ENCODE peak calls at places on chromosomes 3 and 15, in nine cellular contexts. H is uterus, W is HepG2, F is stomach, O is endothelial cell of umbilical vein, E is IMR-90, Y is testis, R is spleen, U is body of pancreas. X is an unnamed sample.

GRCh38 chr3:9211155-9211950 is 38.1 kb downstream of the SRGAP3 start:
- DNase-seq in H (no peak), W (no peak), F (no peak), O (no peak), E (peak; percentile 31), Y (no peak), R (no peak), U (no peak), X (no peak)

GRCh38 chr15:89671687-89672086 is 7.5 kb downstream of the PLIN1 start:
- DNase-seq in H (no peak), W (no peak), F (no peak), O (no peak), E (no peak), Y (no peak), R (no peak), U (no peak), X (no peak)

GRCh38 chr15:68637755-68638405 is 59.1 kb downstream of the CORO2B start:
- DNase-seq in H (peak; percentile 83), W (no peak), F (peak; percentile 38), O (no peak), E (peak; percentile 48), Y (peak; percentile 62), R (peak; percentile 58), U (peak; percentile 19), X (no peak)

GRCh38 chr3:198067416-198067815 is 107.4 kb downstream of the LMLN start:
- DNase-seq in H (no peak), W (no peak), F (no peak), O (no peak), E (no peak), Y (no peak), R (no peak), U (no peak), X (no peak)

GRCh38 chr3:114299925-114300624 is 6.2 kb downstream of the TIGIT start:
- DNase-seq in H (no peak), W (no peak), F (no peak), O (no peak), E (no peak), Y (no peak), R (no peak), U (no peak), X (no peak)

GRCh38 chr3:181623924-181624694 is 87.6 kb upstream of the SOX2 start:
- DNase-seq in H (no peak), W (no peak), F (no peak), O (peak; percentile 81), E (no peak), Y (no peak), R (no peak), U (no peak), X (no peak)

GRCh38 chr3:49792371-49793150 is 6.2 kb upstream of the IP6K1 start:
- DNase-seq in H (no peak), W (no peak), F (no peak), O (no peak), E (no peak), Y (no peak), R (peak; percentile 56), U (no peak), X (no peak)

GRCh38 chr15:68797157-68797556 is 23.5 kb downstream of the ANP32A start:
- DNase-seq in H (no peak), W (no peak), F (no peak), O (no peak), E (peak; percentile 45), Y (no peak), R (no peak), U (no peak), X (no peak)

GRCh38 chr15:101201411-101202174 is 50.3 kb downstream of the CHSY1 start:
- DNase-seq in H (peak; percentile 89), W (no peak), F (peak; percentile 54), O (peak; percentile 93), E (peak; percentile 99), Y (peak; percentile 91), R (peak; percentile 84), U (peak; percentile 50), X (no peak)

GRCh38 chr3:174355505-174355904 is 503.6 kb upstream of the NAALADL2 start:
- DNase-seq in H (no peak), W (no peak), F (no peak), O (peak; percentile 6), E (peak; percentile 28), Y (no peak), R (no peak), U (no peak), X (peak; percentile 45)

GRCh38 chr3:170359178-170359704 is 1.7 kb downstream of the SKIL start:
- DNase-seq in H (no peak), W (no peak), F (no peak), O (no peak), E (no peak), Y (no peak), R (no peak), U (no peak), X (no peak)

GRCh38 chr3:170357176-170357919 is at the start of gene SKIL:
- DNase-seq in H (peak; percentile 96), W (peak; percentile 82), F (peak; percentile 99), O (peak; percentile 93), E (peak; percentile 96), Y (peak; percentile 98), R (peak; percentile 100), U (peak; percentile 99), X (peak; percentile 98)

GRCh38 chr3:170357920-170358854 is 672 bp downstream of the SKIL start:
- DNase-seq in H (peak; percentile 82), W (peak; percentile 48), F (peak; percentile 80), O (peak; percentile 77), E (peak; percentile 59), Y (peak; percentile 87), R (peak; percentile 95), U (peak; percentile 87), X (peak; percentile 83)

GRCh38 chr3:170355738-170356595 is 1.5 kb upstream of the SKIL start:
- DNase-seq in H (peak; percentile 41), W (no peak), F (peak; percentile 35), O (peak; percentile 86), E (peak; percentile 54), Y (peak; percentile 30), R (peak; percentile 83), U (peak; percentile 64), X (peak; percentile 59)

GRCh38 chr3:170356596-170357175 is 829 bp upstream of the SKIL start:
- DNase-seq in H (peak; percentile 89), W (peak; percentile 83), F (peak; percentile 87), O (peak; percentile 81), E (peak; percentile 74), Y (peak; percentile 78), R (peak; percentile 96), U (peak; percentile 87), X (peak; percentile 91)
- TF ChIP-seq POLR2A in H (no peak), W (no peak), F (no peak), O (peak; percentile 65), E (peak; percentile 75), Y (no peak), R (peak; percentile 32), U (peak; percentile 82), X (peak; percentile 9)

GRCh38 chr3:77141423-77141822 is 101.5 kb downstream of the ROBO2 start:
- DNase-seq in H (no peak), W (no peak), F (no peak), O (no peak), E (no peak), Y (no peak), R (no peak), U (no peak), X (no peak)

GRCh38 chr3:77139665-77140064 is 99.8 kb downstream of the ROBO2 start:
- DNase-seq in H (no peak), W (no peak), F (no peak), O (no peak), E (no peak), Y (no peak), R (no peak), U (no peak), X (no peak)

GRCh38 chr3:77147836-77148578 is 108.1 kb downstream of the ROBO2 start:
- DNase-seq in H (no peak), W (no peak), F (no peak), O (no peak), E (no peak), Y (no peak), R (no peak), U (no peak), X (no peak)

GRCh38 chr3:77142636-77143035 is 102.7 kb downstream of the ROBO2 start:
- DNase-seq in H (no peak), W (no peak), F (no peak), O (no peak), E (no peak), Y (no peak), R (no peak), U (no peak), X (no peak)
- TF ChIP-seq POLR2A in H (no peak), W (no peak), F (no peak), O (no peak), E (no peak), Y (no peak), R (no peak), U (no peak), X (no peak)

GRCh38 chr15:52295421-52295991 is at the start of gene MYO5C:
- DNase-seq in H (peak; percentile 42), W (peak; percentile 68), F (peak; percentile 95), O (peak; percentile 95), E (no peak), Y (peak; percentile 85), R (peak; percentile 88), U (peak; percentile 98), X (no peak)
- TF ChIP-seq POLR2A in H (peak; percentile 75), W (peak; percentile 70), F (no peak), O (no peak), E (no peak), Y (no peak), R (no peak), U (peak; percentile 91), X (no peak)

DNA sequence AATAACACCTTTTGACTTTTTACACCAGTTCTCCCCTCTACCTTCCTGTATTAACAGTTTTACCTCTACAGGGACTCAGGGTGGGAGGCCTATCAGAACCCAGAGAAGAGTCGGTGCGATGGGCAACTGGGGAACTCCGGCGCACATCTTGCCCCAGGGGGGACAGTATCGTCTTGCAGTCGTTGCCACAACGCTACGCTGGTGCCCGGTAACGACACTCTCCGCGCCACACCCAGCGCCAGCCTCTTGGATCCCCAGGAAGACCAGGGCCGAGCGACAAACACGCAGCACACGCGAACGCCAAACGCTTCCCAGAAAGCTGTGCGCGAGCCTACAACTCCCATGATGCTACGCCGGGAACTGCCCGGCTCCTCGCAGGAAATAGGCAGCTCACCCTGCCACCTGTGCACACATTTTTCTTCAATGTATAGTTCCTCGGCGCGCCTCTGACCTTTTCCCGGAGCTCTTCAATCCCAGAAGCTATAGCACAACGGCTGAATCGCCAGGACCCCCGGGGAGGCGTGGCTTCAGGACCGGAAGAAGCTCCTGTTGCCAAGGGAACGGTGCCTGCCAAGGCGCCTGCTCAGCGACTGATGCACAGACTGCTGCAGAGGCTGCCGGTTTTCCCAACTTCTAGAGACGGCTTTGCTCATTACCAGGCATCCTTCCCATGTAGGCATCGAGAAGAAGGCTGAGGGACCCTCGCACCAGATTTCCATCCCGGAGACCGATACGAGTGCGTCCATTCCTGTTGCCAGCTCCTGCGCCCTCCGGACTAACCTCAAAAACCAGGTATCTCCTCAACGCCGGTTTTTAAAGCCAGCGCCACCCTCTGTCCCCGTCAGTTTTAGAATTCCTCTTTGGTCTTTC is at the start of gene ARL6:
- DNase-seq in H (peak; percentile 81), W (peak; percentile 71), F (peak; percentile 80), O (peak; percentile 87), E (peak; percentile 86), Y (peak; percentile 94), R (peak; percentile 93), U (peak; percentile 88), X (peak; percentile 82)
- TF ChIP-seq POLR2A in H (no peak), W (peak; percentile 77), F (no peak), O (peak; percentile 59), E (no peak), Y (no peak), R (no peak), U (peak; percentile 58), X (peak; percentile 55)